ENCODE peak calls at places on chromosome 22, in eight cellular contexts. X is OCI-LY7, Z is left ventricle myocardium inferior, O is PC-3, E is cardiac muscle cell, T is transverse colon, B is tibial nerve, S is sigmoid colon. H is an unnamed sample. For H3K4me1 and H3K36me3, the result is how much of the 10 kb centered on the place peaks cover.

GRCh38 chr22:48178536-48178935 is 1416.1 kb downstream of the TBC1D22A start:
- DNase-seq in X (no peak), Z (no peak), O (no peak), E (no peak), T (no peak), B (no peak), S (no peak), H (no peak)

GRCh38 chr22:35407352-35407751 is 7.4 kb downstream of the MCM5 start:
- DNase-seq in X (no peak), Z (no peak), O (no peak), E (no peak), T (no peak), B (no peak), S (no peak), H (no peak)

GRCh38 chr22:29973269-29973668 is 90.3 kb downstream of the MTMR3 start:
- DNase-seq in X (no peak), Z (no peak), O (no peak), E (no peak), T (no peak), B (no peak), S (no peak), H (no peak)

GRCh38 chr22:25697978-25698377 is 44.0 kb upstream of the MYO18B start:
- DNase-seq in X (no peak), Z (no peak), O (no peak), E (no peak), T (no peak), B (no peak), S (no peak), H (no peak)

GRCh38 chr22:24230911-24231656 is 13.8 kb downstream of the GGT5 start:
- DNase-seq in X (peak), Z (peak), O (no peak), E (peak), T (peak), B (no peak), S (peak), H (no peak)

GRCh38 chr22:17350292-17350691 is 19.0 kb upstream of the CECR2 start:
- DNase-seq in X (no peak), Z (no peak), O (no peak), E (no peak), T (no peak), B (no peak), S (no peak), H (no peak)

GRCh38 chr22:32854351-32854804 is 52.9 kb downstream of the TIMP3 start:
- DNase-seq in X (no peak), Z (no peak), O (no peak), E (no peak), T (no peak), B (no peak), S (no peak), H (no peak)

GRCh38 chr22:32494971-32495370 is 20.4 kb downstream of the FBXO7 start:
- DNase-seq in X (no peak), Z (no peak), O (no peak), E (no peak), T (no peak), B (no peak), S (no peak), H (no peak)

GRCh38 chr22:17241571-17242310 is 22.5 kb upstream of the ADA2 start:
- DNase-seq in X (no peak), Z (no peak), O (no peak), E (no peak), T (no peak), B (no peak), S (no peak), H (no peak)

GRCh38 chr22:33380789-33381530 is 322.8 kb upstream of the SYN3 start:
- DNase-seq in X (no peak), Z (no peak), O (peak), E (no peak), T (no peak), B (no peak), S (no peak), H (no peak)

GRCh38 chr22:40007826-40008710 is 13.3 kb downstream of the FAM83F start:
- DNase-seq in X (no peak), Z (no peak), O (no peak), E (no peak), T (no peak), B (no peak), S (no peak), H (no peak)

GRCh38 chr22:29078036-29078868 is 5.4 kb downstream of the KREMEN1 start:
- DNase-seq in X (no peak), Z (no peak), O (no peak), E (no peak), T (no peak), B (no peak), S (no peak), H (no peak)

GRCh38 chr22:28951969-28952521 is 68.7 kb downstream of the ZNRF3 start:
- DNase-seq in X (no peak), Z (no peak), O (no peak), E (no peak), T (peak), B (no peak), S (peak), H (no peak)

GRCh38 chr22:30205281-30206115 is 41.1 kb downstream of the LIF start:
- DNase-seq in X (no peak), Z (peak), O (peak), E (no peak), T (no peak), B (peak), S (peak), H (peak)

GRCh38 chr22:17537155-17537554 is 26.1 kb upstream of the SLC25A18 start:
- DNase-seq in X (no peak), Z (no peak), O (no peak), E (no peak), T (no peak), B (no peak), S (no peak), H (no peak)

GRCh38 chr22:38610234-38610633 is 40.3 kb upstream of the DMC1 start:
- DNase-seq in X (no peak), Z (no peak), O (no peak), E (no peak), T (no peak), B (no peak), S (no peak), H (no peak)

GRCh38 chr22:38614331-38615122 is 41.7 kb downstream of the FAM227A start:
- DNase-seq in X (no peak), Z (no peak), O (no peak), E (no peak), T (no peak), B (no peak), S (no peak), H (no peak)

GRCh38 chr22:38611559-38611958 is 41.6 kb upstream of the DMC1 start:
- DNase-seq in X (no peak), Z (no peak), O (no peak), E (no peak), T (no peak), B (no peak), S (no peak), H (no peak)

GRCh38 chr22:38612217-38613006 is 42.4 kb upstream of the DMC1 start:
- DNase-seq in X (no peak), Z (no peak), O (no peak), E (no peak), T (no peak), B (no peak), S (no peak), H (no peak)

DNA sequence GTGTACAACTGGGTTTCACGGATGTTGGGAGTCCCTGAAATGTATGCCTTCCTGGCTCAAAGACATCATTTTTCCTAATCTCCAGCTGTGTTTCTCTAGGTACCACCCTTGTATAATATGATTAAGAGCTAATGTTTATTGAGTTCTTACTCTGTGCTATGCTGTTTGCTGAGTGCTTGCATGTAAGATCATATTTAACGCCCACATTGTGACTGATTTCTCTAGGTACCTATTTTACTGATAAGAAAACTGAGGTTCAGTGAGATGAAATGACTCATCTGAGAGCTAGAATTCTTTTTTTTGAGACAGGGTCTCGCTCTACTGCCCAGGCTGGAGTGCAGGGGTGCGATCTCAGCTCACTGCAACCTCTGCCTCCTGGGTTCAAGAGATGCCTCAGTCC is 42.6 kb downstream of the FAM227A start:
- DNase-seq in X (no peak), Z (no peak), O (no peak), E (no peak), T (no peak), B (no peak), S (no peak), H (no peak)
- H3K4me1 ChIP-seq in X (under half), Z (under half), O (under half), E (under half), T (under half), B (under half), S (under half), H (under half)

GRCh38 chr22:20055144-20055543 is 24.9 kb upstream of the DGCR8 start:
- DNase-seq in X (no peak), Z (no peak), O (no peak), E (no peak), T (no peak), B (no peak), S (no peak), H (no peak)
- H3K36me3 ChIP-seq in X (under half), Z (half or more), O (under half), E (under half), T (under half), B (under half), S (under half), H (under half)

GRCh38 chr22:45304971-45305370 is 4.8 kb upstream of the FAM118A start:
- DNase-seq in X (no peak), Z (no peak), O (no peak), E (no peak), T (no peak), B (no peak), S (no peak), H (no peak)
- TF ChIP-seq CTCF in X (no peak), Z (no peak), O (no peak), E (no peak), T (no peak), B (no peak), S (no peak), H (no peak)

GRCh38 chr22:20433191-20433590 is 4.4 kb downstream of the SCARF2 start:
- DNase-seq in X (no peak), Z (no peak), O (no peak), E (no peak), T (no peak), B (no peak), S (peak), H (no peak)

GRCh38 chr22:20433686-20434241 is 3.9 kb downstream of the SCARF2 start:
- DNase-seq in X (no peak), Z (no peak), O (no peak), E (no peak), T (no peak), B (no peak), S (peak), H (no peak)

GRCh38 chr22:20434773-20435172 is 2.9 kb downstream of the SCARF2 start:
- DNase-seq in X (no peak), Z (no peak), O (no peak), E (no peak), T (no peak), B (no peak), S (peak), H (no peak)

GRCh38 chr22:20435436-20436308 is 2.0 kb downstream of the SCARF2 start:
- DNase-seq in X (no peak), Z (no peak), O (no peak), E (no peak), T (no peak), B (no peak), S (peak), H (no peak)

DNA sequence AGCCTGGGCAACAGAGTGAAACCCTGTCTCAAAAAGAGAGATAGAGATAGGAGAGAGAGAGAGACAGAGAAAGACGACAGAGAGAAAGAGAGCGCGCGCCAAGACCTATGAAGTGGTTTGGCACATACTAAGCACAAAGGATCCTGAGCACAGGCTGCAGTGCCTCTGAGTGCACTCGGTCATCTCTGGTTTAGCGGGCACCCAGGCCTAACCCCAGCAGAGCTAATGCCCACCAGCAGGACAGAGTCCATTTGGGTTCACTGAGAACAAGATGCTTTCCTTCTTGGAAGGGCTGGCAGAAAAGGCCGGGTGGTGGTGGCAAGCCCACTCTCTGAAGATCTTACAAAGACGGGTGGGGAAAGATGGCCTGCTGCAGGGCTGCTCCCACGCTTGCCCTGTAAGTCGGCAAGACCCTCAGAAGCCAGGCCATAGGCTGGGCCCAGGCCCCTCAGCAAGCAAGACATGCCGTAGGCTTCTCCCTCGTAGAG is 3.3 kb downstream of the SCARF2 start:
- DNase-seq in X (no peak), Z (no peak), O (no peak), E (no peak), T (no peak), B (no peak), S (peak), H (no peak)
- H3K4me1 ChIP-seq in X (under half), Z (half or more), O (under half), E (under half), T (half or more), B (under half), S (half or more), H (under half)